ENCODE peak calls at places on chromosomes 7 and 10, in five cellular contexts. T is body of pancreas; C is choroid plexus epithelial cell; W is stimulated activated CD4-positive, alpha-beta T cell treated with anti-CD3 and anti-CD28 coated beads, Interleukin-15, amount 100 ng/mL, for 24 hours; S is GM23338. B is an unnamed sample.

GRCh38 chr10:110655286-110655685 is 11.2 kb downstream of the RBM20 start:
- DNase-seq in T (no peak), S (no peak), C (no peak), W (no peak), B (no peak)

GRCh38 chr10:124598773-124599587 is 137.4 kb downstream of the LHPP start:
- DNase-seq in S (no peak), W (no peak), C (no peak), T (no peak), B (no peak)

GRCh38 chr7:132859199-132859598 is 222.7 kb downstream of the CHCHD3 start:
- DNase-seq in T (no peak), C (no peak), W (no peak), S (no peak), B (no peak)

GRCh38 chr10:129656642-129657041 is 189.6 kb downstream of the MGMT start:
- DNase-seq in S (no peak), W (no peak), C (no peak), T (no peak), B (no peak)

GRCh38 chr10:130636303-130636702 is 500.1 kb downstream of the GLRX3 start:
- DNase-seq in S (no peak), W (no peak), T (no peak), C (no peak), B (no peak)

GRCh38 chr7:3897430-3898385 is 596.7 kb downstream of the SDK1 start:
- DNase-seq in W (peak; percentile 59), T (peak; percentile 57), S (peak; percentile 64), C (peak; percentile 80), B (peak; percentile 70)

GRCh38 chr7:64879097-64879730 is 23.9 kb upstream of the ZNF273 start:
- DNase-seq in W (no peak), C (no peak), S (no peak), T (no peak), B (no peak)

GRCh38 chr10:86258488-86258887 is 108.1 kb downstream of the GRID1 start:
- DNase-seq in W (no peak), S (no peak), C (no peak), T (no peak), B (no peak)

GRCh38 chr10:63554666-63555065 is 33.5 kb downstream of the REEP3 start:
- DNase-seq in T (no peak), S (no peak), W (peak; percentile 11), C (peak; percentile 97), B (peak; percentile 98)

GRCh38 chr10:89421018-89421476 is 6.7 kb downstream of the IFIT5 start:
- DNase-seq in C (no peak), T (no peak), S (no peak), W (no peak), B (no peak)

GRCh38 chr10:103901299-103901698 is 16.7 kb downstream of the STN1 start:
- DNase-seq in S (no peak), W (no peak), C (no peak), T (no peak), B (no peak)

GRCh38 chr7:157268540-157268939 is 68.3 kb upstream of the DNAJB6 start:
- DNase-seq in C (no peak), S (no peak), W (no peak), T (no peak), B (no peak)

GRCh38 chr10:80182986-80183385 is 22.4 kb downstream of the ANXA11 start:
- DNase-seq in T (no peak), W (no peak), S (no peak), C (no peak), B (no peak)

GRCh38 chr10:78599122-78599853 is 469.5 kb upstream of the ZMIZ1 start:
- DNase-seq in S (no peak), C (no peak), T (no peak), W (no peak), B (no peak)

GRCh38 chr7:66642932-66643331 is 14.3 kb downstream of the KCTD7 start:
- DNase-seq in S (no peak), C (no peak), T (no peak), W (no peak), B (no peak)

GRCh38 chr10:119595134-119595714 is 1.5 kb downstream of the TIAL1 start:
- DNase-seq in T (no peak), C (peak; percentile 60), S (peak; percentile 48), W (no peak), B (peak; percentile 67)

GRCh38 chr7:155166673-155167370 is 96.7 kb downstream of the HTR5A start:
- DNase-seq in S (no peak), T (no peak), C (no peak), W (no peak), B (no peak)

GRCh38 chr7:42180806-42181205 is 56.2 kb downstream of the GLI3 start:
- DNase-seq in W (no peak), S (no peak), C (peak; percentile 44), T (no peak), B (peak; percentile 63)

GRCh38 chr10:99748823-99749451 is 16.9 kb downstream of the CUTC start:
- DNase-seq in T (no peak), C (no peak), S (no peak), W (no peak), B (no peak)

GRCh38 chr10:17528296-17528862 is 74.0 kb upstream of the ST8SIA6 start:
- DNase-seq in S (no peak), T (no peak), W (no peak), C (peak; percentile 20), B (peak; percentile 50)

GRCh38 chr7:103113164-103113563 is 35.7 kb downstream of the NAPEPLD start:
- DNase-seq in T (no peak), C (peak; percentile 76), S (no peak), W (no peak), B (peak; percentile 81)